ENCODE peak calls at places on chromosomes 7 and 10, in five cellular contexts. V is activated CD8-positive, alpha-beta T cell treated with anti-CD3 and anti-CD28 coated beads for 36 hours; R is endothelial cell; H is activated naive CD8-positive, alpha-beta T cell treated with anti-CD3 and anti-CD28 coated beads for 36 hours; P is cerebellum. X is an unnamed sample.

GRCh38 chr10:63713191-63714144 is 192.3 kb downstream of the REEP3 start:
- DNase-seq in P (peak), R (peak), V (no peak), H (no peak), X (peak)

GRCh38 chr10:45673074-45673628 is 579 bp upstream of the ZFAND4 start:
- DNase-seq in V (no peak), P (no peak), R (no peak), H (no peak), X (no peak)

GRCh38 chr10:44068716-44069482 is 316.0 kb downstream of the CXCL12 start:
- DNase-seq in V (no peak), H (no peak), R (no peak), P (no peak), X (no peak)

GRCh38 chr10:7264313-7264741 is 146.5 kb downstream of the SFMBT2 start:
- DNase-seq in P (no peak), H (no peak), V (no peak), R (no peak), X (no peak)

GRCh38 chr10:122323941-122324675 is 50.4 kb upstream of the PLEKHA1 start:
- DNase-seq in P (no peak), V (no peak), H (no peak), R (no peak), X (no peak)

GRCh38 chr10:14040787-14041631 is 289.7 kb downstream of the FRMD4A start:
- DNase-seq in V (no peak), R (no peak), H (no peak), P (no peak), X (no peak)

GRCh38 chr10:13238271-13239077 is 4.3 kb upstream of the UCMA start:
- DNase-seq in H (no peak), P (no peak), R (no peak), V (no peak), X (no peak)

GRCh38 chr7:47795631-47796030 is 152.6 kb downstream of the PKD1L1 start:
- DNase-seq in V (no peak), R (no peak), P (no peak), H (no peak), X (no peak)

GRCh38 chr7:101535333-101535732 is 93.8 kb downstream of the MYL10 start:
- DNase-seq in P (no peak), H (no peak), R (no peak), V (no peak), X (no peak)

GRCh38 chr7:93156884-93157283 is 8.7 kb upstream of the SAMD9L start:
- DNase-seq in V (no peak), P (no peak), R (no peak), H (no peak), X (no peak)

GRCh38 chr10:114073787-114074186 is 30.1 kb downstream of the ADRB1 start:
- DNase-seq in P (no peak), R (no peak), H (no peak), V (peak), X (no peak)

GRCh38 chr7:123319911-123320310 is 120.1 kb upstream of the SLC13A1 start:
- DNase-seq in H (no peak), V (no peak), P (no peak), R (no peak), X (no peak)

GRCh38 chr10:13102002-13102794 is 2.2 kb downstream of the OPTN start:
- DNase-seq in H (no peak), R (no peak), P (no peak), V (no peak), X (no peak)

GRCh38 chr10:27815261-27815660 is 69.6 kb upstream of the MKX start:
- DNase-seq in P (no peak), H (no peak), V (no peak), R (no peak), X (no peak)

GRCh38 chr7:67484244-67484751 is 487.7 kb downstream of the TYW1 start:
- DNase-seq in V (peak), P (peak), R (peak), H (peak), X (peak)

GRCh38 chr10:111128331-111129167 is 51.7 kb downstream of the ADRA2A start:
- DNase-seq in R (no peak), H (no peak), V (no peak), P (no peak), X (no peak)

GRCh38 chr7:84092207-84092606 is 102.4 kb downstream of the SEMA3A start:
- DNase-seq in H (peak), V (peak), R (no peak), P (no peak), X (no peak)

GRCh38 chr7:99393363-99394187 is 14.8 kb downstream of the PDAP1 start:
- DNase-seq in H (no peak), P (peak), V (no peak), R (peak), X (peak)

GRCh38 chr10:72291019-72291532 is 17.4 kb downstream of the DDIT4 start:
- DNase-seq in P (no peak), V (peak), H (peak), R (no peak), X (no peak)

GRCh38 chr7:125112741-125113309 is 183.2 kb upstream of the POT1 start:
- DNase-seq in P (no peak), V (no peak), R (no peak), H (no peak), X (no peak)

GRCh38 chr10:102422586-102423129 is 2.0 kb downstream of the FBXL15 start:
- DNase-seq in P (peak), R (peak), V (peak), H (peak), X (peak)

GRCh38 chr7:2260820-2261219 is 18.8 kb downstream of the NUDT1 start:
- DNase-seq in H (no peak), V (no peak), P (peak), R (no peak), X (no peak)